ENCODE peak calls at places on chromosomes 7 and 10, in four cellular contexts. S is vagina, B is GM23338, R is Peyer's patch. O is an unnamed sample.
A peak's percentile ranks its signal among the peaks of the same experiment; 100 is the strongest.

GRCh38 chr7:144074374-144074773 is 4.8 kb downstream of the OR2A25 start:
- DNase-seq in S (no peak), B (no peak), R (no peak), O (no peak)

GRCh38 chr7:70711441-70711840 is 420.5 kb upstream of the GALNT17 start:
- DNase-seq in S (no peak), B (no peak), R (no peak), O (no peak)

GRCh38 chr7:48389977-48390376 is 218.7 kb downstream of the ABCA13 start:
- DNase-seq in S (no peak), B (no peak), R (no peak), O (peak; percentile 31)

GRCh38 chr7:90592036-90592435 is 4.1 kb upstream of the CDK14 start:
- DNase-seq in S (no peak), B (no peak), R (no peak), O (no peak)

GRCh38 chr7:157556339-157556944 is 219.6 kb downstream of the DNAJB6 start:
- DNase-seq in S (no peak), B (no peak), R (no peak), O (no peak)

GRCh38 chr7:46934198-46934825 is 647.6 kb downstream of the TNS3 start:
- DNase-seq in S (no peak), B (no peak), R (no peak), O (no peak)

GRCh38 chr7:26278769-26279168 is 12.9 kb upstream of the SNX10 start:
- DNase-seq in S (no peak), B (no peak), R (no peak), O (no peak)

GRCh38 chr10:106355450-106355849 is 809.1 kb downstream of the SORCS1 start:
- DNase-seq in S (no peak), B (peak; percentile 46), R (no peak), O (no peak)

GRCh38 chr7:127650842-127651555 is 995 bp upstream of the SND1 start:
- DNase-seq in S (no peak), B (peak; percentile 77), R (no peak), O (no peak)

GRCh38 chr7:93817561-93817960 is 73.0 kb downstream of the TFPI2 start:
- DNase-seq in S (no peak), B (no peak), R (no peak), O (no peak)

GRCh38 chr10:14564268-14564744 is 210.4 kb downstream of the FAM107B start:
- DNase-seq in S (no peak), B (no peak), R (peak; percentile 17), O (no peak)

GRCh38 chr10:79407811-79408795 is 37.3 kb downstream of the ZCCHC24 start:
- DNase-seq in S (no peak), B (no peak), R (no peak), O (no peak)

GRCh38 chr10:86708783-86709778 is 40.8 kb downstream of the LDB3 start:
- DNase-seq in S (no peak), B (no peak), R (no peak), O (no peak)

GRCh38 chr10:46542567-46543323 is 13.7 kb downstream of the GPRIN2 start:
- DNase-seq in S (no peak), B (no peak), R (no peak), O (no peak)

GRCh38 chr10:132518572-132519381 is 18.8 kb upstream of the INPP5A start:
- DNase-seq in S (no peak), B (peak; percentile 91), R (no peak), O (no peak)

GRCh38 chr10:97353945-97354344 is 19.4 kb upstream of the FRAT2 start:
- DNase-seq in S (no peak), B (no peak), R (no peak), O (no peak)

GRCh38 chr7:66050337-66050957 is 25.2 kb upstream of the ASL start:
- DNase-seq in S (no peak), B (no peak), R (no peak), O (no peak)

GRCh38 chr10:46541017-46541661 is 15.3 kb downstream of the GPRIN2 start:
- DNase-seq in S (no peak), B (peak; percentile 89), R (no peak), O (no peak)

GRCh38 chr10:14146005-14146404 is 184.7 kb downstream of the FRMD4A start:
- DNase-seq in S (no peak), B (no peak), R (no peak), O (no peak)

GRCh38 chr7:35362341-35362740 is 108.4 kb upstream of the TBX20 start:
- DNase-seq in S (peak; percentile 72), B (no peak), R (no peak), O (peak; percentile 89)

GRCh38 chr7:100476903-100477870 is 1.8 kb downstream of the TSC22D4 start:
- DNase-seq in S (no peak), B (peak; percentile 69), R (peak; percentile 57), O (no peak)

GRCh38 chr7:146736446-146737190 is 620.0 kb downstream of the CNTNAP2 start:
- DNase-seq in S (no peak), B (no peak), R (no peak), O (no peak)

GRCh38 chr7:39894904-39895303 is 55.2 kb upstream of the CDK13 start:
- DNase-seq in S (peak; percentile 42), B (no peak), R (no peak), O (no peak)

GRCh38 chr10:82267465-82267864 is 392.5 kb downstream of the NRG3 start:
- DNase-seq in S (no peak), B (no peak), R (no peak), O (no peak)

GRCh38 chr7:13411641-13412040 is 577.8 kb downstream of the ETV1 start:
- DNase-seq in S (no peak), B (no peak), R (no peak), O (no peak)

GRCh38 chr10:16441106-16441850 is 4.5 kb downstream of the PTER start:
- DNase-seq in S (no peak), B (no peak), R (no peak), O (no peak)

GRCh38 chr7:36746347-36746746 is 22.1 kb upstream of the AOAH start:
- DNase-seq in S (no peak), B (no peak), R (no peak), O (no peak)

GRCh38 chr7:124764847-124765400 is 668 bp downstream of the GPR37 start:
- DNase-seq in S (no peak), B (peak; percentile 52), R (no peak), O (no peak)

GRCh38 chr10:3043512-3044368 is 23.6 kb upstream of the PFKP start:
- DNase-seq in S (no peak), B (peak; percentile 86), R (peak; percentile 42), O (no peak)

GRCh38 chr7:95700917-95701316 is 71.4 kb upstream of the DYNC1I1 start:
- DNase-seq in S (no peak), B (no peak), R (no peak), O (no peak)

GRCh38 chr10:13808556-13809391 is 222.0 kb downstream of the PRPF18 start:
- DNase-seq in S (no peak), B (no peak), R (no peak), O (no peak)

GRCh38 chr10:6396652-6397051 is 183.4 kb downstream of the PRKCQ start:
- DNase-seq in S (no peak), B (no peak), R (no peak), O (no peak)

GRCh38 chr10:80279146-80279545 is 10.3 kb downstream of the MAT1A start:
- DNase-seq in S (peak; percentile 40), B (no peak), R (no peak), O (peak; percentile 90)

GRCh38 chr10:72819053-72819452 is 74.5 kb upstream of the OIT3 start:
- DNase-seq in S (no peak), B (no peak), R (no peak), O (no peak)

GRCh38 chr10:95480102-95480900 is 80.9 kb downstream of the SORBS1 start:
- DNase-seq in S (no peak), B (no peak), R (no peak), O (no peak)

GRCh38 chr10:95478935-95479334 is 82.2 kb downstream of the SORBS1 start:
- DNase-seq in S (no peak), B (no peak), R (no peak), O (no peak)

GRCh38 chr10:95476482-95477174 is 84.5 kb downstream of the SORBS1 start:
- DNase-seq in S (no peak), B (peak; percentile 68), R (no peak), O (no peak)

GRCh38 chr10:95477175-95477520 is 84.0 kb downstream of the SORBS1 start:
- DNase-seq in S (no peak), B (no peak), R (no peak), O (no peak)

DNA sequence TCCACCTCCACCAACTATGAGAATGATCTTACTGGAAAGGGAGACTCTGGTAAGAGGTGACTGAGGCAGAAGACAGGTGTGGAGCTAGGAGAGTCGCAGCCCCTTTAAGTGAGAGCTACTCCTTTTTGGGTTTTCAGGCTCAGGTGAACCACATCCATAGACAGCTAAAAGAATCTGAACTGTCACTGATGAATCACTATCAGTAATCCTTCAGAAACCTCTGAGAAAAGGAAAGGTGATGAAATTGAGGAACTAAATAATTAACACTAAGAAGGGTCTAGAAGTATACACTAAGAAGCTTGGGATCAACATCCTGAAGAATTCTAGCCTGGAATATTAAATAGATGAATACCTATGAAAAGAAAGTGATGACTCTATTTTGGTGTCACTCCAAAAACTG is 83.0 kb downstream of the SORBS1 start:
- DNase-seq in S (no peak), B (no peak), R (no peak), O (no peak)
- H3K4me1 ChIP-seq in S (peaks cover 48% of the 10 kb centered on the region), B (peaks cover 62% of the 10 kb centered on the region), R (peaks cover 5% of the 10 kb centered on the region), O (peaks cover 96% of the 10 kb centered on the region)

DNA sequence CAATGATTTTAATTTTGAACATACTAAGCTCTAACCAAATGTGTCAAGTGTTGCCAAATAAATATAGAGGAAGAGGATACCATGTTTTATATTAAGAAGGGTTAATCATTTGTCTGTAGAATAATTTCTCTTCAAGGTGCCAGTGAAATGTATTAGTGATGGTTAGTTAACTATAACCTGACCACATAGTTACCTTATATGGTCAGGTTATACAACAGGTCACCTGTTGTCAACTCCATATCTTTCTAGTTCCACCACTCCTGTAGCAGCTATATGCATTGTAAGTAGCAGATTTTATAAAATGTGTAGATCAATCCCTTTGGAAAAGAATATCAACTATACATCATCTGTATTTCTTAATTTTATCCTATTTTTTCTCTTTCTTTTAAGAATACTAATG is 35.1 kb downstream of the PTPRZ1 start:
- DNase-seq in S (no peak), B (no peak), R (no peak), O (no peak)
- H3K4me1 ChIP-seq in S (no peaks in the 10 kb centered on the region), B (peaks cover 19% of the 10 kb centered on the region), R (no peaks in the 10 kb centered on the region), O (no peaks in the 10 kb centered on the region)

GRCh38 chr10:114492351-114493037 is 88.2 kb upstream of the AFAP1L2 start:
- DNase-seq in S (no peak), B (no peak), R (peak; percentile 41), O (no peak)

GRCh38 chr10:114491933-114492332 is 87.6 kb upstream of the AFAP1L2 start:
- DNase-seq in S (no peak), B (no peak), R (no peak), O (no peak)

GRCh38 chr10:114487815-114488536 is 83.7 kb upstream of the AFAP1L2 start:
- DNase-seq in S (no peak), B (no peak), R (no peak), O (no peak)

GRCh38 chr10:114489521-114490310 is 85.4 kb upstream of the AFAP1L2 start:
- DNase-seq in S (no peak), B (peak; percentile 70), R (no peak), O (no peak)

DNA sequence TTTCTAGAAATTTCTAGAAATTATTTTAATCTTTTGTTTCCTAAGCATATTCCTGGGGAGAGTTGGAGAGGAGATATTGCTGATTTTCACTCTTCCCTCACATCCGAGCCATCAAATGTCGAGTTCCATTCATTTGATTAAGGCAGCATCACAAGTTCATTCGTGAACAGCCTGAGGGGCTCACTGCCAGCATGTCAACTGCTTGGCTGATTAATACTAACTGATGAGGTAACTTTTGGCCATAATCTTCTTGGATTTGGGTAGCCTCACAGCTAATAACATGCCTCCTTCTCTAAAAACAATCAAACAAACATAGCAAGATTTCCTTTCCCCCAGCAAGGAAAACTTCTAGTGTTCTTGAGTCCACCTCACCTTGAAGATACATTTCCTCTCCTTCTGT is 87.1 kb upstream of the AFAP1L2 start:
- DNase-seq in S (no peak), B (no peak), R (no peak), O (no peak)
- H3K4me1 ChIP-seq in S (peaks cover 30% of the 10 kb centered on the region), B (peaks cover 19% of the 10 kb centered on the region), R (peaks cover 11% of the 10 kb centered on the region), O (peaks cover 34% of the 10 kb centered on the region)

GRCh38 chr7:102061354-102061945 is 225.2 kb upstream of the SH2B2 start:
- DNase-seq in S (no peak), B (no peak), R (no peak), O (no peak)
- H3K4me1 ChIP-seq in S (peaks cover 19% of the 10 kb centered on the region), B (peaks cover 7% of the 10 kb centered on the region), R (no peaks in the 10 kb centered on the region), O (peaks cover 11% of the 10 kb centered on the region)

O was measured in esophagus muscularis mucosa.